ENCODE peak calls at places on chromosomes 3 and 15, in eight cellular contexts. Y, A, P, I, K, C, J and E are unnamed samples.

GRCh38 chr15:25670025-25670554 is 193.0 kb downstream of the ATP10A start:
- DNase-seq in Y (peak), A (no peak), P (peak), I (peak), K (no peak), C (no peak), J (no peak), E (no peak)

GRCh38 chr15:61518191-61518950 is 289.3 kb upstream of the RORA start:
- DNase-seq in Y (peak), A (no peak), P (no peak), I (no peak), K (no peak), C (no peak), J (no peak), E (no peak)

GRCh38 chr15:20340931-20341661 is 200.5 kb downstream of the GOLGA6L6 start:
- DNase-seq in Y (peak), A (no peak), P (no peak), I (peak), K (no peak), C (no peak), J (peak), E (no peak)

GRCh38 chr15:101773496-101774100 is 29.7 kb upstream of the OR4F6 start:
- DNase-seq in Y (peak), A (peak), P (no peak), I (no peak), K (no peak), C (no peak), J (no peak), E (no peak)

GRCh38 chr15:57216288-57216687 is 160.0 kb upstream of the CGNL1 start:
- DNase-seq in Y (peak), A (no peak), P (no peak), I (no peak), K (no peak), C (peak), J (no peak), E (peak)

GRCh38 chr3:52792961-52793695 is 1.5 kb upstream of the ITIH3 start:
- DNase-seq in Y (no peak), A (no peak), P (no peak), I (no peak), K (no peak), C (no peak), J (no peak), E (no peak)

GRCh38 chr3:39189648-39190269 is 2.6 kb downstream of the XIRP1 start:
- DNase-seq in Y (peak), A (peak), P (peak), I (peak), K (no peak), C (no peak), J (peak), E (no peak)

GRCh38 chr3:65178703-65179102 is 490.9 kb upstream of the ADAMTS9 start:
- DNase-seq in Y (no peak), A (no peak), P (no peak), I (no peak), K (no peak), C (no peak), J (no peak), E (no peak)

GRCh38 chr3:15797600-15798303 is at the start of gene ANKRD28:
- DNase-seq in Y (peak), A (peak), P (peak), I (no peak), K (no peak), C (peak), J (no peak), E (peak)

GRCh38 chr3:72338942-72339749 is 509.1 kb downstream of the SHQ1 start:
- DNase-seq in Y (no peak), A (peak), P (no peak), I (no peak), K (peak), C (peak), J (no peak), E (peak)

GRCh38 chr15:93943607-93944006 is 287.8 kb upstream of the MCTP2 start:
- DNase-seq in Y (no peak), A (no peak), P (no peak), I (no peak), K (no peak), C (no peak), J (no peak), E (no peak)

GRCh38 chr15:56754993-56755392 is 21.7 kb upstream of the ZNF280D start:
- DNase-seq in Y (no peak), A (no peak), P (no peak), I (no peak), K (no peak), C (no peak), J (no peak), E (no peak)

GRCh38 chr3:12934431-12934830 is 93.1 kb upstream of the RPL32 start:
- DNase-seq in Y (no peak), A (no peak), P (no peak), I (peak), K (peak), C (no peak), J (no peak), E (no peak)

GRCh38 chr3:36876181-36876936 is 68.5 kb downstream of the TRANK1 start:
- DNase-seq in Y (no peak), A (no peak), P (no peak), I (no peak), K (no peak), C (no peak), J (no peak), E (no peak)

GRCh38 chr15:58551764-58552504 is 120.1 kb downstream of the LIPC start:
- DNase-seq in Y (no peak), A (peak), P (peak), I (no peak), K (no peak), C (peak), J (no peak), E (peak)

GRCh38 chr3:152083058-152083457 is 185.7 kb upstream of the MBNL1 start:
- DNase-seq in Y (peak), A (no peak), P (no peak), I (no peak), K (no peak), C (no peak), J (no peak), E (no peak)

GRCh38 chr3:128965818-128966217 is 28.1 kb downstream of the CFAP92 start:
- DNase-seq in Y (no peak), A (no peak), P (peak), I (no peak), K (no peak), C (no peak), J (no peak), E (no peak)

GRCh38 chr3:33057320-33058298 is 39.3 kb downstream of the GLB1 start:
- DNase-seq in Y (no peak), A (peak), P (no peak), I (no peak), K (no peak), C (no peak), J (no peak), E (no peak)

GRCh38 chr3:196537319-196537984 is 22.3 kb upstream of the SMCO1 start:
- DNase-seq in Y (peak), A (no peak), P (peak), I (no peak), K (no peak), C (no peak), J (no peak), E (no peak)

DNA sequence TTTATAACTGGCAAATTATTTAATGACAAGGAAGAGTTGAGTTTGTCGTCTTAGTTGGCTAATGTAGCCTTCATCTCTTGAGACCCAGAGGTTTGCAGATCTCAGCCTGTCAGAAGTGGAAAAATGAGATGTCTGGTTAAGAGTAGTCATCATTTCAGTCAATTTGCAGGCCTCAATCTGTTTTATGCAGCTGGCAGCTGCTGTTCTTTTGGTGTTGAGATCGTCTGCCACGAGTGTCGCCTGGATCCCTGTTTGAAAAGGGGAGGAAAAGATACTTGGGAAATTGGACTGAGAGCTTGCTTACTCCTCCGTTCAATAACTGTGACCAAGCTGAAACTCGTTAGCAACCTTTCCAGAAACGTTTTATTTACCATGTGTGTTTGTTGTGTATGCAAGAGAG is 2.3 kb downstream of the PHLDB2 start:
- DNase-seq in Y (no peak), A (no peak), P (no peak), I (no peak), K (no peak), C (no peak), J (no peak), E (no peak)
- H3K4me3 ChIP-seq in Y (peak), A (peak), P (peak), I (peak), K (peak), C (peak), J (peak), E (peak)

GRCh38 chr3:132256984-132257383 is 60.2 kb upstream of the ACP3 start:
- DNase-seq in Y (peak), A (peak), P (peak), I (no peak), K (no peak), C (peak), J (no peak), E (no peak)
- TF ChIP-seq CTCF in Y (peak), A (peak), P (peak), I (no peak), K (no peak), C (peak), J (peak), E (peak)

DNA sequence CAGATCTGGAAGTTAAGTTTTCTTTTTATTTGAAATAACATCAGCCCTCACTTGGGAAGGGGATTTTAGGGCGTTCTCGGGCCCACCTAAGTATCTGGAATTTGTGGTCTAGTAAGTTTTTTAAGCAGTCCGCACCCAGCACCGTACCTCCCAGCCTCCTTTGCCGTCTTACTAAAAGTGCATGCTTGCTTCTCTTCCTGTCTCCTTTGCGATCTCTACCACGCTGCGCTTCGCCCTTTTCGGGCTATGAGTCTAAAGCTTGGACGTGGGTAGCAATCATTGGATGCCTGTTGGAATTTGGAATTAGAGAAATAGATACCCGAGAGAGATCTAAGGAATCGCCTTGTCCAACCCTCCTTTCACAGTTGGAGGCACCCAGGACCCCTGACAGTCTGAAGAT is 1.1 kb downstream of the THSD4 start:
- DNase-seq in Y (peak), A (no peak), P (peak), I (no peak), K (no peak), C (no peak), J (no peak), E (no peak)
- H3K4me3 ChIP-seq in Y (peak), A (no peak), P (peak), I (peak), K (peak), C (peak), J (peak), E (peak)

GRCh38 chr15:40936709-40937666 is 7.8 kb downstream of the DLL4 start:
- DNase-seq in Y (peak), A (peak), P (no peak), I (no peak), K (no peak), C (no peak), J (no peak), E (no peak)
- TF ChIP-seq CTCF in Y (peak), A (peak), P (no peak), I (no peak), K (peak), C (no peak), J (no peak), E (no peak)

DNA sequence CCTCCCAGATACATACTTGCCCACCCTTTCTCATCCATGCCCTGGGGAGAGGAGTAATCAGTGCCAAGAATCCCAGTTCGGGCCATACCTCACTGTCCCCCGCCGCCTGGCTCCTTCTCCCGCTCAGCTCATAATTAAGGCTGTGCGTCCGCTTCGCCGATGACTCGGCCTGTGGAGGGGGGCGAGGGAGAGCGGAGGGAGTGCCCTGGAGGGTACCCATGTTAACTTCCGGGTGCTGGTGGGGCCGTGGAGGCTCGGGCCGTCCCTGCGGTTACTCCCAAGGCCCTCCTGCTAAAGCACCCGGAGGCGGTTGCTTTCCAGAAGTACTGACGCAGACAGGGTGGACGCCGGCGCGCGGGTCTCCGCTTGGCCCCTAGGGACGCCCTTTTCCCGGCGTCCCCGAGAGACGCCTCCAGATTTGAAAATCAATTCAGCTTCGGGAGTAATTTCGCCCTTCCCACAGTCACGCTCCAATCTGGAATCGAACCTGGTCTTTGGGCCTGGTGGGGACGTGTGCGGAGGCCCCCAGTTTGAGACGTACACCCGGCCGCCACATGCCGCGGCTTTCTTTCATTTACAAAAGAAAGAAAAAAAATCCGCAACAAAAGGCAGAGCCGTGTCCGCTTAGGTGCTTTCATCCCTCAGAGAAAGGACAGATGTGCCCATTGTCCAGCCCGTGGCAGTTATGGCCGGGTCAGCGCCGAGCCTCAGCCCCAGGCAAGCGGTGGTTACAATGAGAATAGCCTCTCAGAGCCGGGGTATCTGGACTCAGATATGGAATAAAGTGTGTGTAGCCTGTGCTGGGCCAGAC is 1.0 kb upstream of the ONECUT1 start:
- DNase-seq in Y (peak), A (no peak), P (no peak), I (no peak), K (no peak), C (no peak), J (peak), E (no peak)
- H3K4me3 ChIP-seq in Y (peak), A (peak), P (peak), I (peak), K (peak), C (peak), J (peak), E (peak)

GRCh38 chr3:160648701-160649100 is 28.3 kb upstream of the ARL14 start:
- DNase-seq in Y (no peak), A (no peak), P (no peak), I (no peak), K (no peak), C (no peak), J (no peak), E (no peak)

GRCh38 chr3:160641675-160642330 is 35.2 kb upstream of the ARL14 start:
- DNase-seq in Y (no peak), A (no peak), P (no peak), I (no peak), K (no peak), C (no peak), J (no peak), E (peak)

GRCh38 chr3:160644491-160644890 is 32.5 kb upstream of the ARL14 start:
- DNase-seq in Y (peak), A (no peak), P (no peak), I (no peak), K (no peak), C (no peak), J (no peak), E (no peak)

GRCh38 chr3:160649596-160649995 is 27.4 kb upstream of the ARL14 start:
- DNase-seq in Y (no peak), A (no peak), P (no peak), I (no peak), K (no peak), C (no peak), J (no peak), E (no peak)

GRCh38 chr3:160643994-160644393 is 33.0 kb upstream of the ARL14 start:
- DNase-seq in Y (peak), A (no peak), P (no peak), I (no peak), K (no peak), C (no peak), J (no peak), E (no peak)
- TF ChIP-seq CTCF in Y (peak), A (no peak), P (no peak), I (no peak), K (no peak), C (peak), J (no peak), E (no peak)

DNA sequence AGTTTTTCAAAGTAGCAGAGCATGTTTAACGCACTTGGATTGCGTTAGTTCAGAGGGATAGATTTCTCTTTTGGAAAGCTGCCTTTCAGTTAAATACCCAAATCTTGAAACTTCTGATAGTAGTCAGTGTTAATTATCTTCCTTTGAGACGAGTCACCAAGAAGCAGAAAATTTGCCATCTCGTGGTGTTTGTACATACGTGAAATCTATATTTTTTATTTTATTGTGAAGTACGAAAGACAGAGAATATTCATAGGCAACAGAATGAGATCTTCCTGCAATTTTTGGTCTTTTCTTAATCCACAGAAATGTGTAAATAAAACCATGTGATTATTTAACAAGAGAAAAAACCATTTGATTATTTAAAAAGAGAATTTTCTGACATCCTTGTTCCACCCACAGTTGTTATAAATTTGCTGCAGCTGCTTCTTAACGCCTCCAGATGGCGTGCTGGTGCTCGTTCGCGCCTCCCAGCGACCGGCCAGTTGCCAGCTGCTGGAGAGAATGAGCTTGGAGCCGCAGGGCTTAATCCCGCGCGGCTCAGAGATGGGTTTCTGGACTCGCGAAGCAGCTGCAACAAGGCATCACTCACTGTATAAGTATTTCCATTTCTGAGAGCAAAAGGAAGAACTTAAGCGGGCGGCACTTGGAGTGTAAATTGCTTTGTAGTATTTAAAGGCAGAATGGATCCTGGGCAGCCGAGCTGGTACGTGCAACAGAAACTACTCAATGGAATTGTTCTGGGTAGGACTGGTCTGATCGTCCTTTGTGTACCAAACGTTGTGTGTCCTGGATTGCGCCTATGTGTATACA is 10.5 kb upstream of the SLITRK3 start:
- DNase-seq in Y (peak), A (peak), P (peak), I (peak), K (no peak), C (peak), J (peak), E (peak)
- H3K4me3 ChIP-seq in Y (peak), A (peak), P (no peak), I (peak), K (peak), C (peak), J (peak), E (peak)

GRCh38 chr15:98581715-98582114 is 66.6 kb upstream of the IGF1R start:
- DNase-seq in Y (no peak), A (no peak), P (no peak), I (no peak), K (no peak), C (no peak), J (no peak), E (no peak)
- TF ChIP-seq CTCF in Y (peak), A (no peak), P (no peak), I (no peak), K (no peak), C (peak), J (no peak), E (peak)

GRCh38 chr3:158625881-158626280 is 18.4 kb upstream of the GFM1 start:
- DNase-seq in Y (no peak), A (no peak), P (no peak), I (no peak), K (no peak), C (no peak), J (no peak), E (no peak)
- H3K4me3 ChIP-seq in Y (no peak), A (no peak), P (no peak), I (no peak), K (no peak), C (no peak), J (no peak), E (no peak)